ENCODE peak calls at places on chromosome 1, in eight cellular contexts. One of them, this sample, is unnamed.

GRCh38 chr1:184535191-184535970 is 148.6 kb downstream of the C1orf21 start:
- DNase-seq in ascending aorta: no peak
- DNase-seq in RWPE1: no peak
- DNase-seq in spleen: no peak
- DNase-seq in glutamatergic neuron: no peak
- DNase-seq in astrocyte of the spinal cord: peak
- DNase-seq in NB4: no peak
- DNase-seq in fibroblast of lung: peak
- DNase-seq in this sample: peak

GRCh38 chr1:151981178-151981525 is 12.5 kb downstream of the S100A10 start:
- DNase-seq in ascending aorta: no peak
- DNase-seq in RWPE1: no peak
- DNase-seq in spleen: no peak
- DNase-seq in glutamatergic neuron: no peak
- DNase-seq in astrocyte of the spinal cord: peak
- DNase-seq in NB4: no peak
- DNase-seq in fibroblast of lung: no peak
- DNase-seq in this sample: no peak

GRCh38 chr1:156901590-156901900 is 8.0 kb downstream of the PEAR1 start:
- DNase-seq in ascending aorta: no peak
- DNase-seq in RWPE1: no peak
- DNase-seq in spleen: no peak
- DNase-seq in glutamatergic neuron: no peak
- DNase-seq in astrocyte of the spinal cord: no peak
- DNase-seq in NB4: no peak
- DNase-seq in fibroblast of lung: no peak
- DNase-seq in this sample: no peak

GRCh38 chr1:26158271-26159112 is at the start of gene FAM110D:
- DNase-seq in ascending aorta: no peak
- DNase-seq in RWPE1: no peak
- DNase-seq in spleen: peak
- DNase-seq in glutamatergic neuron: no peak
- DNase-seq in astrocyte of the spinal cord: no peak
- DNase-seq in NB4: no peak
- DNase-seq in fibroblast of lung: no peak
- DNase-seq in this sample: no peak

GRCh38 chr1:224617410-224618361 is 1.6 kb downstream of the CNIH3 start:
- DNase-seq in ascending aorta: no peak
- DNase-seq in RWPE1: no peak
- DNase-seq in spleen: no peak
- DNase-seq in glutamatergic neuron: no peak
- DNase-seq in astrocyte of the spinal cord: no peak
- DNase-seq in NB4: peak
- DNase-seq in fibroblast of lung: peak
- DNase-seq in this sample: no peak

GRCh38 chr1:77421504-77422233 is 139.8 kb downstream of the AK5 start:
- DNase-seq in ascending aorta: no peak
- DNase-seq in RWPE1: no peak
- DNase-seq in spleen: no peak
- DNase-seq in glutamatergic neuron: no peak
- DNase-seq in astrocyte of the spinal cord: no peak
- DNase-seq in NB4: no peak
- DNase-seq in fibroblast of lung: no peak
- DNase-seq in this sample: no peak

GRCh38 chr1:43582162-43582566 is 51.5 kb downstream of the PTPRF start:
- DNase-seq in ascending aorta: no peak
- DNase-seq in RWPE1: peak
- DNase-seq in spleen: no peak
- DNase-seq in glutamatergic neuron: no peak
- DNase-seq in astrocyte of the spinal cord: peak
- DNase-seq in NB4: peak
- DNase-seq in fibroblast of lung: peak
- DNase-seq in this sample: peak

GRCh38 chr1:24318988-24319863 is at the start of gene GRHL3:
- DNase-seq in ascending aorta: no peak
- DNase-seq in RWPE1: peak
- DNase-seq in spleen: no peak
- DNase-seq in glutamatergic neuron: no peak
- DNase-seq in astrocyte of the spinal cord: no peak
- DNase-seq in NB4: no peak
- DNase-seq in fibroblast of lung: no peak
- DNase-seq in this sample: no peak

GRCh38 chr1:233704882-233705723 is 91.2 kb downstream of the KCNK1 start:
- DNase-seq in ascending aorta: no peak
- DNase-seq in RWPE1: no peak
- DNase-seq in spleen: no peak
- DNase-seq in glutamatergic neuron: no peak
- DNase-seq in astrocyte of the spinal cord: no peak
- DNase-seq in NB4: no peak
- DNase-seq in fibroblast of lung: no peak
- DNase-seq in this sample: no peak

GRCh38 chr1:59332983-59333382 is 36.1 kb downstream of the FGGY start:
- DNase-seq in ascending aorta: no peak
- DNase-seq in RWPE1: no peak
- DNase-seq in spleen: no peak
- DNase-seq in glutamatergic neuron: no peak
- DNase-seq in astrocyte of the spinal cord: peak
- DNase-seq in NB4: peak
- DNase-seq in fibroblast of lung: peak
- DNase-seq in this sample: peak

GRCh38 chr1:25864434-25864833 is 5.2 kb upstream of the AUNIP start:
- DNase-seq in ascending aorta: no peak
- DNase-seq in RWPE1: no peak
- DNase-seq in spleen: no peak
- DNase-seq in glutamatergic neuron: no peak
- DNase-seq in astrocyte of the spinal cord: no peak
- DNase-seq in NB4: no peak
- DNase-seq in fibroblast of lung: no peak
- DNase-seq in this sample: no peak

DNA sequence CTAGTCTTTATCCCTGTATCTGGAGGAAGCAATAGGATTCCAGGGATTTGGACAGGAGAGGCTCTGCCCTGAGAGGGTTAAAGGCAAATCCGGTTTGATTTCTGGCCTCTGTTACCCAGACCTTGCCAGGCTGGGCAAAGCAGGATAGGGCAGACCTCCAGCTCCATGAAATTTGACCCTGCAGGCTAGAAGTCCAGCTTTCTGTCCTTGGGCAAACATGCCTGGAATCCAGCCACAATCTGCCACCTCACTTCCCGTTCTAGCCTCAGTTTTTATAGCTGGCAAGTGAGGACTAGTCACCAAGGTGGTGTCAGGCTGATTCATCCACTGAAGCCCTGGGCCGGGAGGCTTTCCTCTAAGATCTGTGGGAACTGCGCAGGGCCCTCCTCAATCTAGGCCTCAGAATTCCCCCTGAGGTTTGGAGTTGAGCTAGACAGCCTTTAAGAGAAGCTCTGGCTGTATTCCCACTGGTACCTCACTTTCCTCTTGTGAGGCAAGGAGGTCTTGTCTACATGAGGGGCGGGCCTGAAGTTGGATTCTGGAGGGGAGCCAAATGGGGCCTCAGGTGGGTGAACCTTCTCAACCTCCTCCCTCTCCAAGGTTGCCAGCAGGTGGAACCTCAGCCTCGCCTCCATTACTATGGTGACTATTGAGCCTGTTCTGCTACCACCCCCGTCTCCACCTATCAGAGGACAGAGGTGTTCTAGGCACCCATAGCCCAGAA is 7.0 kb upstream of the P3R3URF start:
- DNase-seq in ascending aorta: peak
- DNase-seq in RWPE1: peak
- DNase-seq in spleen: no peak
- DNase-seq in glutamatergic neuron: no peak
- DNase-seq in astrocyte of the spinal cord: peak
- DNase-seq in NB4: no peak
- DNase-seq in fibroblast of lung: peak
- DNase-seq in this sample: peak
- TF ChIP-seq CTCF in ascending aorta: no peak
- TF ChIP-seq CTCF in RWPE1: no peak
- TF ChIP-seq CTCF in spleen: no peak
- TF ChIP-seq CTCF in glutamatergic neuron: no peak
- TF ChIP-seq CTCF in astrocyte of the spinal cord: no peak
- TF ChIP-seq CTCF in NB4: no peak
- TF ChIP-seq CTCF in fibroblast of lung: no peak
- TF ChIP-seq CTCF in this sample: no peak

GRCh38 chr1:34108269-34108668 is 56.8 kb downstream of the CSMD2 start:
- DNase-seq in ascending aorta: no peak
- DNase-seq in RWPE1: no peak
- DNase-seq in spleen: no peak
- DNase-seq in glutamatergic neuron: no peak
- DNase-seq in astrocyte of the spinal cord: no peak
- DNase-seq in NB4: no peak
- DNase-seq in fibroblast of lung: no peak
- DNase-seq in this sample: no peak

GRCh38 chr1:34115233-34115632 is 49.8 kb downstream of the CSMD2 start:
- DNase-seq in ascending aorta: no peak
- DNase-seq in RWPE1: no peak
- DNase-seq in spleen: no peak
- DNase-seq in glutamatergic neuron: no peak
- DNase-seq in astrocyte of the spinal cord: no peak
- DNase-seq in NB4: no peak
- DNase-seq in fibroblast of lung: no peak
- DNase-seq in this sample: no peak

GRCh38 chr1:34108711-34109110 is 56.3 kb downstream of the CSMD2 start:
- DNase-seq in ascending aorta: no peak
- DNase-seq in RWPE1: no peak
- DNase-seq in spleen: no peak
- DNase-seq in glutamatergic neuron: no peak
- DNase-seq in astrocyte of the spinal cord: no peak
- DNase-seq in NB4: no peak
- DNase-seq in fibroblast of lung: no peak
- DNase-seq in this sample: no peak

GRCh38 chr1:34113887-34114286 is 51.1 kb downstream of the CSMD2 start:
- DNase-seq in ascending aorta: no peak
- DNase-seq in RWPE1: peak
- DNase-seq in spleen: no peak
- DNase-seq in glutamatergic neuron: no peak
- DNase-seq in astrocyte of the spinal cord: no peak
- DNase-seq in NB4: peak
- DNase-seq in fibroblast of lung: no peak
- DNase-seq in this sample: peak

DNA sequence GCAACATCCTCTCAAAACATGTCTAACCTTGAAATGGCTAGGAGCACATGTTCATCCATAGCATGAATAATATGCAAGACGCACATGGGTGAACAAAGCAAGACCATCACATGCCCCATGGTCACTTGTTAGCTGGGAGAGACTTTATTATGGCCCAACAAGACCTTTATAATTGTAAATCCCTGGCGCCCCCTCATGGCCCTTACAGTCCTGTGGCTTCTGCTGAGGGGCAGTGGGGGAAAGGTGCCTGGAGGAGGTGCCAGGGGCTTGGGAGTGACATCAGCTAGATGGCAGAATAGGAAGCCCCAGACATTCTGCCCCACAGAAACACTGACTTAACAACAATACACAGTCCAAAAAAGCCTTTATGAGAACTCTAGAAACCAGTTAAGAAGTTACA is 51.7 kb downstream of the CSMD2 start:
- DNase-seq in ascending aorta: no peak
- DNase-seq in RWPE1: no peak
- DNase-seq in spleen: no peak
- DNase-seq in glutamatergic neuron: no peak
- DNase-seq in astrocyte of the spinal cord: no peak
- DNase-seq in NB4: no peak
- DNase-seq in fibroblast of lung: no peak
- DNase-seq in this sample: no peak
- TF ChIP-seq CTCF in ascending aorta: no peak
- TF ChIP-seq CTCF in RWPE1: no peak
- TF ChIP-seq CTCF in spleen: no peak
- TF ChIP-seq CTCF in glutamatergic neuron: no peak
- TF ChIP-seq CTCF in astrocyte of the spinal cord: peak
- TF ChIP-seq CTCF in NB4: no peak
- TF ChIP-seq CTCF in fibroblast of lung: no peak
- TF ChIP-seq CTCF in this sample: peak

DNA sequence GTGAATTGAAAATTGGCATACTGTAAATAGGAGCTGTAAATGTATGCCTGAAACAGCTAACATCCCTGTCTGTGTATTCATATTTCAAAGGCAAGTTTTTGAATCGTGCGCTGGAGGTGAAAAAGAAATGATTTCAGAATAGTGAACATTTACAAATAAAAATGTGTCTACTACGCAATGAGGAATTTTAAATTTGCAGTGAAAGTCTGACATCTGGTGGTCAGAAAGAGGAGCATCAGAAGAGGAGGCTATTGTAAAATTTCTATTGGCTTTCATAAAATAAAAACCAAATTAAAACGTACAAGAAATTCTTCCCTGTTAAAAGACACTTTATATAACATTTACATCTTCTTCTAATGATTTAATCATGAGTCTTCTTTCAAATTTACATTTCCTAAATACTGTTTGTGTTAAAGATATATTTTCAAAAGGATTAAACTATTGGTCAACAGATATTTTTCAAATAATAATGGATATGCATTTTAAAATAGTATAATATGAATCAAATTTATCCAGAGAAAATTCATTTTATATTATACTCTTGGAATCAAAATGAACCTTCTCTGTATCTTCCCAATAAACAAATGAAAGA is 113.7 kb upstream of the RRP15 start:
- DNase-seq in ascending aorta: no peak
- DNase-seq in RWPE1: peak
- DNase-seq in spleen: no peak
- DNase-seq in glutamatergic neuron: no peak
- DNase-seq in astrocyte of the spinal cord: peak
- DNase-seq in NB4: peak
- DNase-seq in fibroblast of lung: peak
- DNase-seq in this sample: peak
- TF ChIP-seq CTCF in ascending aorta: peak
- TF ChIP-seq CTCF in RWPE1: peak
- TF ChIP-seq CTCF in spleen: peak
- TF ChIP-seq CTCF in glutamatergic neuron: peak
- TF ChIP-seq CTCF in astrocyte of the spinal cord: peak
- TF ChIP-seq CTCF in NB4: peak
- TF ChIP-seq CTCF in fibroblast of lung: peak
- TF ChIP-seq CTCF in this sample: peak

GRCh38 chr1:112673589-112674439 is 645 bp upstream of the MOV10 start:
- DNase-seq in ascending aorta: no peak
- DNase-seq in RWPE1: peak
- DNase-seq in spleen: no peak
- DNase-seq in glutamatergic neuron: no peak
- DNase-seq in astrocyte of the spinal cord: peak
- DNase-seq in NB4: peak
- DNase-seq in fibroblast of lung: peak
- DNase-seq in this sample: peak
- TF ChIP-seq CTCF in ascending aorta: peak
- TF ChIP-seq CTCF in RWPE1: peak
- TF ChIP-seq CTCF in spleen: peak
- TF ChIP-seq CTCF in glutamatergic neuron: peak
- TF ChIP-seq CTCF in astrocyte of the spinal cord: peak
- TF ChIP-seq CTCF in NB4: peak
- TF ChIP-seq CTCF in fibroblast of lung: peak
- TF ChIP-seq CTCF in this sample: peak

DNA sequence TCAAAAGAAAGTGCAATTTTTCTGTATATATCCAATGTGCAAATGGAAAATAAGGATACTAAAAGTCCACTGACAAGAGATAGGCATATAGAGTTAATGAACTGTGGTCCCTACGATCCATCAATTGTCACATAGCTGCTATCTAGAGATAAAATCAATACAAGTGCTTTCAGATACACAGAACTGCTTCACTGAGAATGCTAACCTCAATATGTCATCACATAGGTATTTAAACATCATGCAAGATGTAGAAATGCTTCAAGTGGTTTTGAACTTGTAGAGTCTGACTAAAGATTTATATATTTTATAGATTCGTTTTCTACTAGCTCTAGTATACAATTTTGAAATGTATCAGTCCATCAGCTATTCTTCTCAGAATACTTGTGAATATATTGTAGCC is 1604.7 kb downstream of the PLA2G4A start:
- DNase-seq in ascending aorta: no peak
- DNase-seq in RWPE1: no peak
- DNase-seq in spleen: no peak
- DNase-seq in glutamatergic neuron: no peak
- DNase-seq in astrocyte of the spinal cord: peak
- DNase-seq in NB4: no peak
- DNase-seq in fibroblast of lung: peak
- DNase-seq in this sample: peak
- TF ChIP-seq CTCF in ascending aorta: no peak
- TF ChIP-seq CTCF in RWPE1: no peak
- TF ChIP-seq CTCF in spleen: no peak
- TF ChIP-seq CTCF in glutamatergic neuron: no peak
- TF ChIP-seq CTCF in astrocyte of the spinal cord: no peak
- TF ChIP-seq CTCF in NB4: no peak
- TF ChIP-seq CTCF in fibroblast of lung: no peak
- TF ChIP-seq CTCF in this sample: no peak

This sample was measured in foreskin fibroblast.